ENCODE peak calls at places on chromosomes 3 and 15, in four cellular contexts. X is mammary epithelial cell; T is naive thymus-derived CD4-positive, alpha-beta T cell; J is CD8-positive, alpha-beta memory T cell. R is an unnamed sample. For H3K36me3, the result is how much of the 10 kb centered on the place peaks cover.

GRCh38 chr3:72618739-72619138 is 229.5 kb downstream of the SHQ1 start:
- DNase-seq in X (no peak), J (no peak), T (no peak), R (no peak)

GRCh38 chr15:94840794-94841587 is 609.6 kb downstream of the MCTP2 start:
- DNase-seq in X (peak), J (no peak), T (no peak), R (no peak)

GRCh38 chr3:127690106-127690505 is 17.4 kb downstream of the ABTB1 start:
- DNase-seq in J (no peak), X (peak), T (no peak), R (no peak)

GRCh38 chr3:11244131-11244677 is 28.0 kb upstream of the ATG7 start:
- DNase-seq in X (peak), T (no peak), J (no peak), R (no peak)

GRCh38 chr3:11195721-11196332 is 41.5 kb downstream of the HRH1 start:
- DNase-seq in X (peak), J (no peak), T (no peak), R (no peak)

GRCh38 chr15:99385865-99386264 is 134.6 kb downstream of the LRRC28 start:
- DNase-seq in T (no peak), J (no peak), X (no peak), R (no peak)

GRCh38 chr15:98658831-98659699 is 10.7 kb downstream of the IGF1R start:
- DNase-seq in X (peak), T (no peak), J (peak), R (no peak)

GRCh38 chr15:44082558-44083151 is 112.4 kb downstream of the FRMD5 start:
- DNase-seq in J (no peak), T (no peak), X (no peak), R (no peak)

GRCh38 chr3:65411367-65411766 is 627.4 kb downstream of the MAGI1 start:
- DNase-seq in X (no peak), T (no peak), J (no peak), R (no peak)

GRCh38 chr3:20055020-20055775 is 15.0 kb downstream of the KAT2B start:
- DNase-seq in J (no peak), T (no peak), X (no peak), R (no peak)

GRCh38 chr3:136642714-136643113 is 109.5 kb downstream of the STAG1 start:
- DNase-seq in J (no peak), X (no peak), T (no peak), R (no peak)

GRCh38 chr3:144259267-144259666 is 287.6 kb downstream of the DIPK2A start:
- DNase-seq in J (no peak), X (no peak), T (no peak), R (no peak)

GRCh38 chr3:171776839-171777607 is 33.3 kb downstream of the PLD1 start:
- DNase-seq in J (no peak), T (no peak), X (peak), R (no peak)

GRCh38 chr3:67461667-67462142 is 192.7 kb downstream of the SUCLG2 start:
- DNase-seq in T (no peak), J (no peak), X (no peak), R (no peak)

GRCh38 chr3:197364410-197365071 is 66.1 kb upstream of the DLG1 start:
- DNase-seq in T (no peak), J (no peak), X (no peak), R (no peak)

GRCh38 chr15:71088155-71088554 is 27.1 kb upstream of the THSD4 start:
- DNase-seq in T (no peak), J (no peak), X (no peak), R (no peak)

GRCh38 chr3:71546781-71547180 is 36.7 kb downstream of the FOXP1 start:
- DNase-seq in X (no peak), T (no peak), J (no peak), R (no peak)

DNA sequence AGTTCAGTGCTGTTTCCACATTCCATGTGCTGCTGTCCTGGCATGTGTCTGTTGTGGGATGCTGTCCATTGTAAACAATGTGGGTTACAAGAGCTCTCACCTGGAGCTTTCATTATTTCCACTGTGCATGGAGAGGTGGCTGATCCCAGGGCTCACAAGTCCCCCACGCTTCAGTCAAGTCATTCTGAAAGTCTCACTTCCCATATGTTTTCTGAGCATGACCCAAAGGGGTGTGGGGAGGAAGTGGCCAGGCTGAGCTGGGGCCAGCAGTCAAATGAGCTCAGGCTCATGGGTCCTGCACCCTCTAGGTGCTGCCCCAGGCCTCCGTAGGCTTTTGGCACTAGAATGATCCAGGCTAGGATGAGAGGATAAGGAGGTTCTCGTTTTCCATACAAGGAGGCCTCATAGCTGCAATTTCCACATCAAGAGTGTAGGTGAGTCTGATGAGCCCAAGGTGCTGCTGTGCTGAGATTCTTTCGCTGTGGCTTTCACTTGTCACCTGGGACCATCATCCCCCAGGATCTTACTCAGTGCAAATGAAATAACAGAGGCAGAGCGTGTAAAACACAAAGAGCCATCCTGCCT is 22.0 kb downstream of the STARD5 start:
- DNase-seq in J (no peak), X (no peak), T (peak), R (peak)
- H3K36me3 ChIP-seq in J (half or more), X (under half), T (half or more), R (under half)

GRCh38 chr15:22917556-22917955 is 62.6 kb downstream of the CYFIP1 start:
- DNase-seq in J (no peak), X (no peak), T (no peak), R (no peak)
- H3K36me3 ChIP-seq in J (under half), X (under half), T (under half), R (under half)

DNA sequence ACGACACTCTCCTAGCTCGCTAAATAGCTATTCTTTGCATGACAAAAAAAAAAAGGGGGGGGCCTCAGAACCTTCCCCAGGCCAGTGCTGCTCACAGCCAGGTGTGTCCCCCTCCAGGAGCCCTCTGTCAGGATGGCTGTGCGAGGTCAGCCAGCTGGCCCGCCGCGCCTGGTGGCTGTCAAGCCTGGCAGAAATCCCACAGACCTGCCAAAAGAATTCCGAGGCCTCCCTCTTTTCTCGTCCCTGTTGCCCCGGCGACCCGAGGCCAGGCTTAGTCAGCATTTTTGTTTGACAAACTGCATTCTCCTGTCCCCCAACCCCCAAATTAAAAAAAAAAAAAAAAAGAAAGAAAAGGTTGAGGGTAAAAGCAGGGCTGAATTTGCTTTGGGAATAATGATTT is 61.9 kb downstream of the TM4SF4 start:
- DNase-seq in T (no peak), J (no peak), X (no peak), R (no peak)
- H3K36me3 ChIP-seq in T (under half), J (under half), X (under half), R (under half)

GRCh38 chr15:29736745-29737023 is 85.6 kb downstream of the TJP1 start:
- DNase-seq in J (no peak), X (peak), T (no peak), R (no peak)
- H3K36me3 ChIP-seq in J (under half), X (under half), T (under half), R (under half)

GRCh38 chr3:47896736-47897135 is 93.8 kb downstream of the DHX30 start:
- DNase-seq in T (no peak), X (no peak), J (no peak), R (no peak)
- H3K36me3 ChIP-seq in T (under half), X (under half), J (under half), R (under half)